ENCODE peak calls at places on chromosome 19, in four cellular contexts. Z is brain pericyte, P is heart left ventricle, Q is left colon. U is an unnamed sample.

GRCh38 chr19:4295972-4296771 is 6.0 kb downstream of the TMIGD2 start:
- DNase-seq in Q (no peak), P (no peak), Z (no peak), U (no peak)

GRCh38 chr19:18368504-18369222 is 17.3 kb upstream of the GDF15 start:
- DNase-seq in Q (no peak), Z (no peak), P (no peak), U (no peak)

GRCh38 chr19:15379083-15379995 is at the start of gene AKAP8:
- DNase-seq in Z (peak; percentile 97), Q (peak; percentile 99), P (peak; percentile 99), U (peak; percentile 98)

GRCh38 chr19:1070576-1070930 is 3.6 kb downstream of the ARHGAP45 start:
- DNase-seq in Q (no peak), Z (no peak), P (no peak), U (no peak)

GRCh38 chr19:35519291-35519690 is 5.8 kb upstream of the DMKN start:
- DNase-seq in Q (no peak), P (no peak), Z (no peak), U (no peak)

GRCh38 chr19:10007366-10007765 is 2.9 kb downstream of the COL5A3 start:
- DNase-seq in P (peak; percentile 69), Z (no peak), Q (peak; percentile 19), U (no peak)

GRCh38 chr19:12346896-12347295 is 13.5 kb upstream of the ZNF563 start:
- DNase-seq in Z (no peak), Q (no peak), P (no peak), U (no peak)

GRCh38 chr19:30854207-30854606 is 482.0 kb downstream of the ZNF536 start:
- DNase-seq in Q (no peak), P (no peak), Z (no peak), U (no peak)

GRCh38 chr19:31626941-31627340 is 277.7 kb upstream of the TSHZ3 start:
- DNase-seq in P (no peak), Q (no peak), Z (no peak), U (no peak)

GRCh38 chr19:1621021-1621420 is 15.8 kb upstream of the UQCR11 start:
- DNase-seq in Z (no peak), P (no peak), Q (no peak), U (no peak)

GRCh38 chr19:20039203-20039723 is at the start of gene ZNF682:
- DNase-seq in Z (peak; percentile 89), P (peak; percentile 95), Q (peak; percentile 97), U (peak; percentile 98)

GRCh38 chr19:33071887-33072286 is 7.2 kb upstream of the RHPN2 start:
- DNase-seq in P (no peak), Z (no peak), Q (no peak), U (no peak)

GRCh38 chr19:19062454-19063182 is 1.2 kb upstream of the SLC25A42 start:
- DNase-seq in Z (no peak), P (no peak), Q (no peak), U (no peak)

GRCh38 chr19:45939792-45940514 is 25.4 kb upstream of the NANOS2 start:
- DNase-seq in Q (no peak), Z (no peak), P (no peak), U (no peak)

GRCh38 chr19:7497292-7497691 is 8.5 kb upstream of the PEX11G start:
- DNase-seq in Q (no peak), P (no peak), Z (no peak), U (no peak)

GRCh38 chr19:1257475-1258160 is 9.2 kb downstream of the MIDN start:
- DNase-seq in Q (no peak), Z (no peak), P (no peak), U (no peak)

GRCh38 chr19:13234518-13234917 is 84.3 kb downstream of the IER2 start:
- DNase-seq in Q (peak; percentile 81), P (no peak), Z (no peak), U (no peak)

GRCh38 chr19:51107406-51108065 is 673 bp downstream of the CTU1 start:
- DNase-seq in Z (no peak), P (no peak), Q (no peak), U (peak; percentile 61)

GRCh38 chr19:35609881-35610353 is 2.6 kb upstream of the HAUS5 start:
- DNase-seq in P (no peak), Z (no peak), Q (no peak), U (no peak)

GRCh38 chr19:6580313-6580712 is 10.6 kb downstream of the CD70 start:
- DNase-seq in P (no peak), Z (no peak), Q (no peak), U (no peak)

GRCh38 chr19:17677002-17677401 is 11.2 kb downstream of the UNC13A start:
- DNase-seq in Q (no peak), Z (no peak), P (no peak), U (no peak)

GRCh38 chr19:44729516-44730033 is 18.9 kb upstream of the BCL3 start:
- DNase-seq in P (no peak), Z (no peak), Q (no peak), U (no peak)

GRCh38 chr19:16654151-16654550 is 5.8 kb downstream of the SMIM7 start:
- DNase-seq in Z (no peak), P (no peak), Q (no peak), U (no peak)

GRCh38 chr19:49422407-49423277 is 599 bp downstream of the PTH2 start:
- DNase-seq in Q (peak; percentile 44), P (peak; percentile 39), Z (no peak), U (no peak)

GRCh38 chr19:5718579-5719273 is 1.2 kb downstream of the LONP1 start:
- DNase-seq in Q (no peak), P (no peak), Z (no peak), U (no peak)

GRCh38 chr19:17555929-17556813 is 722 bp downstream of the COLGALT1 start:
- DNase-seq in Q (peak; percentile 80), P (peak; percentile 68), Z (no peak), U (peak; percentile 72)

GRCh38 chr19:42076375-42076944 is 494 bp downstream of the ZNF574 start:
- DNase-seq in P (peak; percentile 52), Z (no peak), Q (peak; percentile 64), U (no peak)

GRCh38 chr19:31312004-31312403 is 37.2 kb downstream of the TSHZ3 start:
- DNase-seq in Q (no peak), Z (no peak), P (peak; percentile 36), U (no peak)

GRCh38 chr19:1746401-1747284 is 6.7 kb upstream of the ONECUT3 start:
- DNase-seq in P (no peak), Z (no peak), Q (no peak), U (no peak)

GRCh38 chr19:4414144-4414799 is 11.8 kb downstream of the CHAF1A start:
- DNase-seq in Q (no peak), Z (no peak), P (no peak), U (no peak)

GRCh38 chr19:58466760-58467589 is at the start of gene ZNF324:
- DNase-seq in Q (peak; percentile 100), P (peak; percentile 99), Z (peak; percentile 85), U (peak; percentile 99)

GRCh38 chr19:47714339-47714738 is 1.1 kb downstream of the EHD2 start:
- DNase-seq in Z (no peak), P (no peak), Q (no peak), U (no peak)

GRCh38 chr19:17965370-17966114 is 1.4 kb upstream of the KCNN1 start:
- DNase-seq in P (no peak), Q (no peak), Z (no peak), U (no peak)

GRCh38 chr19:7871280-7871529 is 3.0 kb downstream of the PRR36 start:
- DNase-seq in Q (no peak), P (no peak), Z (no peak), U (no peak)

U was measured in ureter.